ENCODE peak calls at places on chromosomes 5 and 9, in ten cellular contexts. One of them, this sample, is unnamed.
A peak's percentile ranks its signal among the peaks of the same experiment; 100 is the strongest.

GRCh38 chr9:70040506-70040905 is 3.1 kb upstream of the MAMDC2 start:
- DNase-seq in stimulated activated CD8-positive, alpha-beta memory T cell treated with anti-CD3 and anti-CD28 coated beads, Interleukin-2, amount 100 ng/mL, for 48 hours: no peak
- DNase-seq in GM23338: no peak
- DNase-seq in NCI-H1092 treated with DMSO at 0.1 percent for 48 hours: no peak
- DNase-seq in D341Med: peak; percentile 70
- DNase-seq in Calu3: no peak
- DNase-seq in AG08395: no peak
- DNase-seq in caudate nucleus: no peak
- DNase-seq in brain microvascular endothelial cell: no peak
- DNase-seq in fibroblast of pulmonary artery: peak; percentile 30
- DNase-seq in this sample: no peak

GRCh38 chr9:130262771-130263170 is 2.8 kb upstream of the HMCN2 start:
- DNase-seq in AG08395: no peak
- DNase-seq in NCI-H1092 treated with DMSO at 0.1 percent for 48 hours: no peak
- DNase-seq in Calu3: no peak
- DNase-seq in D341Med: no peak
- DNase-seq in GM23338: no peak
- DNase-seq in brain microvascular endothelial cell: no peak
- DNase-seq in caudate nucleus: no peak
- DNase-seq in stimulated activated CD8-positive, alpha-beta memory T cell treated with anti-CD3 and anti-CD28 coated beads, Interleukin-2, amount 100 ng/mL, for 48 hours: no peak
- DNase-seq in fibroblast of pulmonary artery: no peak
- DNase-seq in this sample: no peak

GRCh38 chr5:115666023-115666422 is 40.2 kb upstream of the TMED7 start:
- DNase-seq in caudate nucleus: no peak
- DNase-seq in NCI-H1092 treated with DMSO at 0.1 percent for 48 hours: no peak
- DNase-seq in AG08395: no peak
- DNase-seq in D341Med: no peak
- DNase-seq in GM23338: peak; percentile 8
- DNase-seq in Calu3: no peak
- DNase-seq in fibroblast of pulmonary artery: no peak
- DNase-seq in brain microvascular endothelial cell: peak; percentile 14
- DNase-seq in stimulated activated CD8-positive, alpha-beta memory T cell treated with anti-CD3 and anti-CD28 coated beads, Interleukin-2, amount 100 ng/mL, for 48 hours: no peak
- DNase-seq in this sample: no peak

GRCh38 chr5:137415231-137415681 is 83.9 kb downstream of the SPOCK1 start:
- DNase-seq in GM23338: no peak
- DNase-seq in caudate nucleus: no peak
- DNase-seq in stimulated activated CD8-positive, alpha-beta memory T cell treated with anti-CD3 and anti-CD28 coated beads, Interleukin-2, amount 100 ng/mL, for 48 hours: no peak
- DNase-seq in AG08395: peak; percentile 74
- DNase-seq in D341Med: no peak
- DNase-seq in NCI-H1092 treated with DMSO at 0.1 percent for 48 hours: no peak
- DNase-seq in fibroblast of pulmonary artery: peak; percentile 70
- DNase-seq in brain microvascular endothelial cell: no peak
- DNase-seq in Calu3: no peak
- DNase-seq in this sample: no peak

GRCh38 chr9:17622166-17622565 is 43.3 kb downstream of the SH3GL2 start:
- DNase-seq in AG08395: no peak
- DNase-seq in caudate nucleus: peak; percentile 86
- DNase-seq in Calu3: no peak
- DNase-seq in NCI-H1092 treated with DMSO at 0.1 percent for 48 hours: no peak
- DNase-seq in D341Med: no peak
- DNase-seq in stimulated activated CD8-positive, alpha-beta memory T cell treated with anti-CD3 and anti-CD28 coated beads, Interleukin-2, amount 100 ng/mL, for 48 hours: no peak
- DNase-seq in fibroblast of pulmonary artery: no peak
- DNase-seq in brain microvascular endothelial cell: no peak
- DNase-seq in GM23338: no peak
- DNase-seq in this sample: no peak

GRCh38 chr5:170362625-170363024 is 26.5 kb downstream of the KCNMB1 start:
- DNase-seq in fibroblast of pulmonary artery: no peak
- DNase-seq in NCI-H1092 treated with DMSO at 0.1 percent for 48 hours: no peak
- DNase-seq in D341Med: no peak
- DNase-seq in stimulated activated CD8-positive, alpha-beta memory T cell treated with anti-CD3 and anti-CD28 coated beads, Interleukin-2, amount 100 ng/mL, for 48 hours: no peak
- DNase-seq in Calu3: no peak
- DNase-seq in caudate nucleus: peak; percentile 63
- DNase-seq in AG08395: no peak
- DNase-seq in GM23338: no peak
- DNase-seq in brain microvascular endothelial cell: no peak
- DNase-seq in this sample: no peak

GRCh38 chr9:27033815-27034403 is 28.4 kb upstream of the LRRC19 start:
- DNase-seq in NCI-H1092 treated with DMSO at 0.1 percent for 48 hours: peak; percentile 59
- DNase-seq in D341Med: peak; percentile 51
- DNase-seq in stimulated activated CD8-positive, alpha-beta memory T cell treated with anti-CD3 and anti-CD28 coated beads, Interleukin-2, amount 100 ng/mL, for 48 hours: peak; percentile 12
- DNase-seq in AG08395: peak; percentile 72
- DNase-seq in GM23338: peak; percentile 70
- DNase-seq in fibroblast of pulmonary artery: peak; percentile 70
- DNase-seq in Calu3: peak; percentile 49
- DNase-seq in caudate nucleus: no peak
- DNase-seq in brain microvascular endothelial cell: peak; percentile 70
- DNase-seq in this sample: peak; percentile 51

GRCh38 chr5:61252643-61252925 is 79.5 kb upstream of the ZSWIM6 start:
- DNase-seq in GM23338: no peak
- DNase-seq in NCI-H1092 treated with DMSO at 0.1 percent for 48 hours: no peak
- DNase-seq in D341Med: no peak
- DNase-seq in stimulated activated CD8-positive, alpha-beta memory T cell treated with anti-CD3 and anti-CD28 coated beads, Interleukin-2, amount 100 ng/mL, for 48 hours: no peak
- DNase-seq in AG08395: no peak
- DNase-seq in Calu3: no peak
- DNase-seq in caudate nucleus: no peak
- DNase-seq in brain microvascular endothelial cell: no peak
- DNase-seq in fibroblast of pulmonary artery: no peak
- DNase-seq in this sample: no peak

GRCh38 chr5:54722846-54723433 is 205.4 kb downstream of the SNX18 start:
- DNase-seq in fibroblast of pulmonary artery: no peak
- DNase-seq in D341Med: no peak
- DNase-seq in caudate nucleus: no peak
- DNase-seq in brain microvascular endothelial cell: peak; percentile 51
- DNase-seq in GM23338: no peak
- DNase-seq in NCI-H1092 treated with DMSO at 0.1 percent for 48 hours: no peak
- DNase-seq in AG08395: no peak
- DNase-seq in Calu3: no peak
- DNase-seq in stimulated activated CD8-positive, alpha-beta memory T cell treated with anti-CD3 and anti-CD28 coated beads, Interleukin-2, amount 100 ng/mL, for 48 hours: no peak
- DNase-seq in this sample: no peak

GRCh38 chr5:132839426-132840301 is 9.2 kb upstream of the SHROOM1 start:
- DNase-seq in AG08395: peak; percentile 65
- DNase-seq in Calu3: no peak
- DNase-seq in D341Med: no peak
- DNase-seq in caudate nucleus: no peak
- DNase-seq in NCI-H1092 treated with DMSO at 0.1 percent for 48 hours: no peak
- DNase-seq in brain microvascular endothelial cell: peak; percentile 42
- DNase-seq in fibroblast of pulmonary artery: peak; percentile 86
- DNase-seq in stimulated activated CD8-positive, alpha-beta memory T cell treated with anti-CD3 and anti-CD28 coated beads, Interleukin-2, amount 100 ng/mL, for 48 hours: no peak
- DNase-seq in GM23338: no peak
- DNase-seq in this sample: no peak

GRCh38 chr9:89179535-89179919 is 909 bp upstream of the SHC3 start:
- DNase-seq in AG08395: no peak
- DNase-seq in stimulated activated CD8-positive, alpha-beta memory T cell treated with anti-CD3 and anti-CD28 coated beads, Interleukin-2, amount 100 ng/mL, for 48 hours: no peak
- DNase-seq in fibroblast of pulmonary artery: peak; percentile 70
- DNase-seq in NCI-H1092 treated with DMSO at 0.1 percent for 48 hours: no peak
- DNase-seq in brain microvascular endothelial cell: no peak
- DNase-seq in D341Med: no peak
- DNase-seq in Calu3: no peak
- DNase-seq in GM23338: peak; percentile 33
- DNase-seq in caudate nucleus: no peak
- DNase-seq in this sample: no peak

GRCh38 chr5:61251874-61252642 is 80.0 kb upstream of the ZSWIM6 start:
- DNase-seq in stimulated activated CD8-positive, alpha-beta memory T cell treated with anti-CD3 and anti-CD28 coated beads, Interleukin-2, amount 100 ng/mL, for 48 hours: no peak
- DNase-seq in caudate nucleus: no peak
- DNase-seq in GM23338: no peak
- DNase-seq in brain microvascular endothelial cell: no peak
- DNase-seq in NCI-H1092 treated with DMSO at 0.1 percent for 48 hours: no peak
- DNase-seq in D341Med: no peak
- DNase-seq in AG08395: no peak
- DNase-seq in Calu3: no peak
- DNase-seq in fibroblast of pulmonary artery: no peak
- DNase-seq in this sample: peak; percentile 35

GRCh38 chr5:97658116-97658900 is 475.3 kb upstream of the RIOK2 start:
- DNase-seq in AG08395: no peak
- DNase-seq in GM23338: no peak
- DNase-seq in NCI-H1092 treated with DMSO at 0.1 percent for 48 hours: no peak
- DNase-seq in D341Med: no peak
- DNase-seq in brain microvascular endothelial cell: no peak
- DNase-seq in caudate nucleus: no peak
- DNase-seq in fibroblast of pulmonary artery: no peak
- DNase-seq in Calu3: no peak
- DNase-seq in stimulated activated CD8-positive, alpha-beta memory T cell treated with anti-CD3 and anti-CD28 coated beads, Interleukin-2, amount 100 ng/mL, for 48 hours: no peak
- DNase-seq in this sample: no peak

GRCh38 chr5:32193591-32193990 is 19.5 kb upstream of the GOLPH3 start:
- DNase-seq in NCI-H1092 treated with DMSO at 0.1 percent for 48 hours: peak; percentile 98
- DNase-seq in stimulated activated CD8-positive, alpha-beta memory T cell treated with anti-CD3 and anti-CD28 coated beads, Interleukin-2, amount 100 ng/mL, for 48 hours: no peak
- DNase-seq in fibroblast of pulmonary artery: peak; percentile 96
- DNase-seq in GM23338: no peak
- DNase-seq in Calu3: peak; percentile 92
- DNase-seq in AG08395: no peak
- DNase-seq in brain microvascular endothelial cell: peak; percentile 86
- DNase-seq in D341Med: no peak
- DNase-seq in caudate nucleus: no peak
- DNase-seq in this sample: peak; percentile 77